ENCODE peak calls at places on chromosomes 11 and 22, in four cellular contexts. One of them, this sample, is unnamed.

GRCh38 chr11:44255406-44256071 is 54.4 kb downstream of the ALX4 start:
- DNase-seq in K562: no peak
- DNase-seq in body of pancreas: no peak
- DNase-seq in pancreas: no peak
- DNase-seq in this sample: no peak

GRCh38 chr11:121389651-121390050 is 62.5 kb upstream of the SORL1 start:
- DNase-seq in K562: no peak
- DNase-seq in body of pancreas: no peak
- DNase-seq in pancreas: no peak
- DNase-seq in this sample: peak

GRCh38 chr11:3220521-3221407 is 2.2 kb upstream of the MRGPRG start:
- DNase-seq in K562: no peak
- DNase-seq in body of pancreas: no peak
- DNase-seq in pancreas: no peak
- DNase-seq in this sample: no peak

GRCh38 chr22:24436553-24436952 is 9.2 kb downstream of the ADORA2A start:
- DNase-seq in K562: no peak
- DNase-seq in body of pancreas: no peak
- DNase-seq in pancreas: no peak
- DNase-seq in this sample: no peak

GRCh38 chr11:64358907-64359711 is at the start of gene RPS6KA4:
- DNase-seq in K562: peak
- DNase-seq in body of pancreas: peak
- DNase-seq in pancreas: peak
- DNase-seq in this sample: peak

GRCh38 chr11:118660646-118661424 is 18.6 kb downstream of the TREH start:
- DNase-seq in K562: no peak
- DNase-seq in body of pancreas: no peak
- DNase-seq in pancreas: no peak
- DNase-seq in this sample: no peak

GRCh38 chr11:66459138-66459778 is 7.4 kb upstream of the PELI3 start:
- DNase-seq in K562: no peak
- DNase-seq in body of pancreas: no peak
- DNase-seq in pancreas: no peak
- DNase-seq in this sample: no peak

GRCh38 chr11:129041611-129042018 is 98.9 kb upstream of the TP53AIP1 start:
- DNase-seq in K562: no peak
- DNase-seq in body of pancreas: no peak
- DNase-seq in pancreas: no peak
- DNase-seq in this sample: no peak

GRCh38 chr11:11701070-11701469 is 79.3 kb upstream of the GALNT18 start:
- DNase-seq in K562: no peak
- DNase-seq in body of pancreas: no peak
- DNase-seq in pancreas: no peak
- DNase-seq in this sample: no peak

GRCh38 chr11:20293992-20294391 is 69.5 kb upstream of the HTATIP2 start:
- DNase-seq in K562: no peak
- DNase-seq in body of pancreas: no peak
- DNase-seq in pancreas: no peak
- DNase-seq in this sample: no peak

GRCh38 chr11:44790211-44790610 is 63.4 kb downstream of the TSPAN18 start:
- DNase-seq in K562: no peak
- DNase-seq in body of pancreas: no peak
- DNase-seq in pancreas: no peak
- DNase-seq in this sample: no peak

GRCh38 chr11:17633987-17634775 is 85.2 kb upstream of the MYOD1 start:
- DNase-seq in K562: no peak
- DNase-seq in body of pancreas: no peak
- DNase-seq in pancreas: no peak
- DNase-seq in this sample: no peak

GRCh38 chr11:77101043-77101537 is 1.6 kb upstream of the OMP start:
- DNase-seq in K562: peak
- DNase-seq in body of pancreas: no peak
- DNase-seq in pancreas: no peak
- DNase-seq in this sample: no peak

GRCh38 chr22:32327596-32328171 is 30.0 kb upstream of the RFPL3 start:
- DNase-seq in K562: no peak
- DNase-seq in body of pancreas: no peak
- DNase-seq in pancreas: no peak
- DNase-seq in this sample: no peak

GRCh38 chr11:108364159-108364558 is 103.2 kb downstream of the C11orf65 start:
- DNase-seq in K562: no peak
- DNase-seq in body of pancreas: no peak
- DNase-seq in pancreas: no peak
- DNase-seq in this sample: no peak

GRCh38 chr22:26656896-26657851 is at the start of gene MIAT:
- DNase-seq in K562: peak
- DNase-seq in body of pancreas: no peak
- DNase-seq in pancreas: no peak
- DNase-seq in this sample: peak

GRCh38 chr11:130002352-130002845 is at the start of gene PRDM10:
- DNase-seq in K562: peak
- DNase-seq in body of pancreas: peak
- DNase-seq in pancreas: peak
- DNase-seq in this sample: peak

GRCh38 chr11:111633756-111634362 is 31.6 kb downstream of the SIK2 start:
- DNase-seq in K562: no peak
- DNase-seq in body of pancreas: no peak
- DNase-seq in pancreas: no peak
- DNase-seq in this sample: no peak

GRCh38 chr22:26372890-26373289 is 56.2 kb upstream of the ASPHD2 start:
- DNase-seq in K562: no peak
- DNase-seq in body of pancreas: no peak
- DNase-seq in pancreas: no peak
- DNase-seq in this sample: no peak

GRCh38 chr11:124865902-124866851 is 945 bp downstream of the ROBO3 start:
- DNase-seq in K562: peak
- DNase-seq in body of pancreas: peak
- DNase-seq in pancreas: no peak
- DNase-seq in this sample: peak

GRCh38 chr11:4194889-4195288 is 100.3 kb downstream of the RRM1 start:
- DNase-seq in K562: no peak
- DNase-seq in body of pancreas: no peak
- DNase-seq in pancreas: no peak
- DNase-seq in this sample: no peak

GRCh38 chr11:313304-313786 is 495 bp upstream of the IFITM1 start:
- DNase-seq in K562: no peak
- DNase-seq in body of pancreas: no peak
- DNase-seq in pancreas: no peak
- DNase-seq in this sample: no peak

GRCh38 chr22:28600546-28601143 is 79.0 kb downstream of the TTC28 start:
- DNase-seq in K562: peak
- DNase-seq in body of pancreas: no peak
- DNase-seq in pancreas: no peak
- DNase-seq in this sample: no peak

GRCh38 chr11:66328036-66328306 is 8.3 kb downstream of the RIN1 start:
- DNase-seq in K562: no peak
- DNase-seq in body of pancreas: no peak
- DNase-seq in pancreas: no peak
- DNase-seq in this sample: no peak

GRCh38 chr11:73760066-73760679 is 701 bp downstream of the RAB6A start:
- DNase-seq in K562: peak
- DNase-seq in body of pancreas: peak
- DNase-seq in pancreas: peak
- DNase-seq in this sample: peak

GRCh38 chr22:36465232-36466021 is 16.0 kb downstream of the TXN2 start:
- DNase-seq in K562: no peak
- DNase-seq in body of pancreas: peak
- DNase-seq in pancreas: peak
- DNase-seq in this sample: no peak

GRCh38 chr11:95155385-95155784 is 65.7 kb downstream of the ENDOD1 start:
- DNase-seq in K562: no peak
- DNase-seq in body of pancreas: no peak
- DNase-seq in pancreas: no peak
- DNase-seq in this sample: no peak

GRCh38 chr11:69704508-69705245 is 855 bp upstream of the FGF19 start:
- DNase-seq in K562: peak
- DNase-seq in body of pancreas: no peak
- DNase-seq in pancreas: no peak
- DNase-seq in this sample: peak

GRCh38 chr22:33823552-33823951 is 96.7 kb downstream of the LARGE1 start:
- DNase-seq in K562: no peak
- DNase-seq in body of pancreas: no peak
- DNase-seq in pancreas: no peak
- DNase-seq in this sample: no peak

DNA sequence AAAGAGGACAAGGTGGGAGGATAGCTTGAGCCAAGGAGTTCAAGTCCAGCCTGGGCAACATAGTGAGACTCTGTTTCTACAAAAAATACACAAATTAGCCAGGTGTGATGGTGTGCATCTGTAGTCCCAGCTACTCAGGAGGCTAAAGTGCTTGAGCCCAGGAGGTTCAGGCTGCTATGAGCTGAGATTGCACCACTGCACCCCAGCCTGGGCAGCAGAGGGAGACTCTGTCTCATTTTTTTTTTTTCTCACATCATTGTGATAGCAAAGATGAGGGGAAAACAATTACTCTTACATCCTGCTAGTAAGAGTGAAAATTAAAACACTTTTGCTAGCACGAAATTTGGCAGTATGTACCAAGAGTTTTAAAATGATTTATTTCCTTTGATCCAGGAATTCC is 463.7 kb downstream of the TMEM135 start:
- DNase-seq in K562: no peak
- DNase-seq in body of pancreas: no peak
- DNase-seq in pancreas: no peak
- DNase-seq in this sample: no peak
- TF ChIP-seq CTCF in K562: no peak
- TF ChIP-seq CTCF in body of pancreas: no peak
- TF ChIP-seq CTCF in pancreas: no peak
- TF ChIP-seq CTCF in this sample: no peak

GRCh38 chr11:67680701-67681472 is 6.5 kb upstream of the ALDH3B2 start:
- DNase-seq in K562: no peak
- DNase-seq in body of pancreas: no peak
- DNase-seq in pancreas: no peak
- DNase-seq in this sample: no peak
- TF ChIP-seq CTCF in K562: no peak
- TF ChIP-seq CTCF in body of pancreas: no peak
- TF ChIP-seq CTCF in pancreas: no peak
- TF ChIP-seq CTCF in this sample: no peak

GRCh38 chr11:7098235-7098832 is 9.5 kb downstream of the RBMXL2 start:
- DNase-seq in K562: peak
- DNase-seq in body of pancreas: no peak
- DNase-seq in pancreas: no peak
- DNase-seq in this sample: peak
- TF ChIP-seq CTCF in K562: peak
- TF ChIP-seq CTCF in body of pancreas: peak
- TF ChIP-seq CTCF in pancreas: peak
- TF ChIP-seq CTCF in this sample: peak

DNA sequence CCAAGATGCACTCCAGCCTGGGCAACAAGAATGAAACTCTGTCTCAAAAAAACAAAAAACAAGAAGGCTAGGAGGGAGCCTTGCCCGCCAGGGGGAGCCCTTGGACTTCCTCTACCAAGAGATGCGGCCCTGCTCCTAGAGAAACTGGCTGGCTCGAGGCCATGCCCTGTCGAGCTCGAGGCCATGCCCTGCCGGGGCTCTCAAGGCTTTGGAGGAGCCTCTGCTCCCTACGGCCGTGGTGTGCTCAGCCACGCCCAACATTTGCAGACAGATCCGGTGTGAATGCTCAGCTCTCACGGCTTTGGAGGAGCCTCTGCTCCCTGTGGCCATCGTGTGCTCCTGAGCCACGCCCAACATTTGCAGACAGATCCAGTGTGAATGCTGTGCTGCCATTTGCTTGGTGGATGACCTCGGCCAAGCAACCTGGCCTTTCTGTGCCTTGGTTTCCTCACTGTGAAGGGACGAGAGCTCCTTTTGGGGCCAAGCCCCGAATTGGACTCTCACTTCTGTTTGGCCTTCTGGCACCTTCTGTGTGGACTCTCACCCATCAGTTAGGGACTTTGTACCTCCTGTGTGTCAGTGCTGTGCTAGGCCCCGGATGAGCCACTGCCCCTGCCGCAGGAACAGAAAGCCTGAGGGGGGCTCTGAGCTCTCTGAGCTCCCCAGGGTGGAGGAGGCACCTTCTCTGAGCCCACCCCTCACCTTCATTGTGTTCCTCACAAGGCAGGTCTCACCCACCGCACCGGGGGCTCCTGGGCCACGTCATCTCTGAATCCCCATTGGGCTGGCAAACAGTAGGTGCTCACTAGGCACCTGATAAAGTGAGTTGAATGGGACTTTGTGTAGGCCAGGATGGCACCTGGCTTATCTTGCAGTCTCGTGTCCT is 14.1 kb downstream of the C11orf24 start:
- DNase-seq in K562: peak
- DNase-seq in body of pancreas: peak
- DNase-seq in pancreas: peak
- DNase-seq in this sample: peak
- TF ChIP-seq CTCF in K562: peak
- TF ChIP-seq CTCF in body of pancreas: peak
- TF ChIP-seq CTCF in pancreas: peak
- TF ChIP-seq CTCF in this sample: peak

This sample was measured in endothelial cell.